ENCODE peak calls at places on chromosomes 12 and 14, in four cellular contexts. N is glutamatergic neuron, I is choroid plexus epithelial cell, F is astrocyte of the spinal cord. B is an unnamed sample.

GRCh38 chr12:118189761-118190181 is 53.8 kb downstream of the PEBP1 start:
- DNase-seq in N (peak; percentile 53), I (peak; percentile 83), F (peak; percentile 66), B (no peak)

GRCh38 chr14:103540816-103541493 is 12.0 kb downstream of the TRMT61A start:
- DNase-seq in N (peak; percentile 7), I (no peak), F (no peak), B (no peak)

GRCh38 chr14:22821193-22822016 is 6.2 kb upstream of the SLC7A7 start:
- DNase-seq in N (no peak), I (peak; percentile 63), F (peak; percentile 42), B (no peak)

GRCh38 chr14:104107611-104108569 is 22.4 kb downstream of the ASPG start:
- DNase-seq in N (peak; percentile 23), I (no peak), F (no peak), B (peak; percentile 57)

GRCh38 chr12:103773109-103773905 is 67.7 kb downstream of the NT5DC3 start:
- DNase-seq in N (no peak), I (no peak), F (peak; percentile 48), B (no peak)

GRCh38 chr12:49956663-49957569 is 4.8 kb upstream of the AQP5 start:
- DNase-seq in N (no peak), I (no peak), F (no peak), B (no peak)

GRCh38 chr12:29970501-29970900 is 186.8 kb upstream of the TMTC1 start:
- DNase-seq in N (no peak), I (no peak), F (no peak), B (no peak)

GRCh38 chr12:127459166-127459565 is 807.8 kb upstream of the TMEM132C start:
- DNase-seq in N (no peak), I (no peak), F (no peak), B (peak; percentile 50)

GRCh38 chr14:85528882-85529585 is 910 bp upstream of the FLRT2 start:
- DNase-seq in N (peak; percentile 20), I (peak; percentile 85), F (peak; percentile 80), B (peak; percentile 29)

DNA sequence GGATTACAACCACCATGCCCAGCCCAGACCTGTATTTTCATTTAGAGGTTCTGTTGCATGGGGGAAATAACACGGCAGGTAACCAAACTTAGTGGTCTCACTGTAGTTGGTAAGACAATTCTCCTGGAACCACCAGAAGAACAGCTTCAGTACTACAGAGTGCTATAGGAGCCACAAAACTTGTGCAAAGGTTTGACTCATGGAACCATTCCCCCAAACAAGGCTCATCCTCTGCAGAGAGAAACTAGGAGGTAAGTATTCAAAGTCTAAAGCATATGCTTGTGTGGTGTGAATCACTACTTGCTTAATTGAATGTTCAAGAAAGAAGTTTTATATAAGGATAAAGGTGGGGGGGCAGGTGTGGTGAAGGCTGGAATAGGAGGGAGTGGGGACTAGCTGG is 58.7 kb downstream of the GNS start:
- DNase-seq in N (no peak), I (no peak), F (no peak), B (no peak)
- TF ChIP-seq CTCF in N (no peak), I (no peak), F (no peak), B (no peak)

GRCh38 chr14:42533476-42533875 is 926.8 kb downstream of the LRFN5 start:
- DNase-seq in N (no peak), I (no peak), F (no peak), B (no peak)

GRCh38 chr14:42532194-42532593 is 925.5 kb downstream of the LRFN5 start:
- DNase-seq in N (no peak), I (no peak), F (no peak), B (no peak)

GRCh38 chr14:42535397-42535796 is 928.7 kb downstream of the LRFN5 start:
- DNase-seq in N (no peak), I (no peak), F (no peak), B (no peak)
- TF ChIP-seq CTCF in N (no peak), I (no peak), F (no peak), B (no peak)

GRCh38 chr12:13125996-13126395 is 22.5 kb upstream of the GSG1 start:
- DNase-seq in N (no peak), I (no peak), F (no peak), B (no peak)
- TF ChIP-seq CTCF in N (no peak), I (no peak), F (no peak), B (no peak)

GRCh38 chr12:47818701-47819543 is 781 bp downstream of the HDAC7 start:
- DNase-seq in N (peak; percentile 77), I (no peak), F (no peak), B (no peak)

GRCh38 chr12:47818382-47818700 is 1.4 kb downstream of the HDAC7 start:
- DNase-seq in N (no peak), I (no peak), F (peak; percentile 32), B (no peak)

GRCh38 chr12:47816646-47817271 is 2.9 kb downstream of the HDAC7 start:
- DNase-seq in N (no peak), I (peak; percentile 56), F (no peak), B (no peak)

GRCh38 chr12:47817272-47818006 is 2.3 kb downstream of the HDAC7 start:
- DNase-seq in N (no peak), I (no peak), F (no peak), B (no peak)

DNA sequence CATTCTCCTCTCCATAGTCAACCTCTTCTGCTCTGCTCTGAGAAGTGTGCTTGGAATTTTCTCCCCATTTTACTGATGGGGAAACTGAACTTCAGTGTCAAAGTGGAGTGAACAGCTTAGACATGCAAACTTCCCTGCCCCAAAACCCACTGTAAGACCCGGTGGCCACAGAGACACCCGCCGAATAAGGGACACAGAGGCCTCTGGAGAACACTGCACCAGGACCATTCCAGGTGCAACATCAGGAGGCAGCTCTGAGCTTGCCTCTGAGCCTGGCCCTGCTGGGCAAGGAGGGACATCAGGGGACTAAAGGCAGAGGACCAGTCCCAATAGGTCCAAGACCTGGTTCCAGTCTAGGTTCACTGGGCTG is 1.7 kb downstream of the HDAC7 start:
- DNase-seq in N (no peak), I (no peak), F (no peak), B (no peak)
- TF ChIP-seq CTCF in N (no peak), I (peak; percentile 25), F (no peak), B (no peak)

GRCh38 chr12:72471806-72472205 is 199.6 kb downstream of the TRHDE start:
- DNase-seq in N (no peak), I (no peak), F (no peak), B (no peak)

GRCh38 chr12:72467985-72468384 is 195.8 kb downstream of the TRHDE start:
- DNase-seq in N (no peak), I (no peak), F (no peak), B (no peak)

GRCh38 chr12:72468505-72468904 is 196.3 kb downstream of the TRHDE start:
- DNase-seq in N (no peak), I (no peak), F (no peak), B (no peak)

GRCh38 chr12:72465940-72466630 is 193.9 kb downstream of the TRHDE start:
- DNase-seq in N (no peak), I (no peak), F (no peak), B (no peak)
- TF ChIP-seq CTCF in N (no peak), I (no peak), F (no peak), B (no peak)

GRCh38 chr14:63130531-63130930 is 73.7 kb upstream of the RHOJ start:
- DNase-seq in N (no peak), I (no peak), F (no peak), B (no peak)

DNA sequence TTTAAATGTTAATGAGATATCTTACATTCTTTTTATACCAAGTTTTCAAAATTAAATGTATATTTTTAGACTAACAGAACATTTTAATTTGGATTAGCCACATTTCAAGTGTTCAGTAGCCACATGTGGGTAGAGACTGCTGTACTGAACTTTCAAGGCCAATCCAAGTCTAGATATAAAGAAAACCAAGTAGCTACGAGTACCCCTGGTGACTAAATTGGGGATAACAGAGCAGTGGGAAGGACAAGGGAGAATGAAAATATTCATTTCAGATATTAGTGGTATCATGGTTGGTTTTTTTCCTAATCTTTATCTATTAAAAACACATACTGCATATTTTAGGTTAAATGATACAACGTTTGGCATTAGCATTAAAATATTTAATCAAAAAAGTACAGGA is 69.4 kb upstream of the RHOJ start:
- DNase-seq in N (no peak), I (peak; percentile 35), F (peak; percentile 16), B (peak; percentile 48)
- TF ChIP-seq CTCF in N (peak; percentile 46), I (peak; percentile 39), F (peak; percentile 45), B (peak; percentile 58)

GRCh38 chr12:54357802-54358619 is 6.3 kb downstream of the GPR84 start:
- DNase-seq in N (no peak), I (peak; percentile 57), F (no peak), B (peak; percentile 38)
- TF ChIP-seq CTCF in N (no peak), I (no peak), F (no peak), B (no peak)